ENCODE peak calls at places on chromosome 2, in five cellular contexts. Q, U, H, N and L are unnamed samples.
A peak's percentile ranks its signal among the peaks of the same experiment; 100 is the strongest.

GRCh38 chr2:42598656-42599267 is 30.3 kb downstream of the MTA3 start:
- DNase-seq in Q (no peak), U (no peak), H (no peak), N (no peak), L (peak; percentile 45)

GRCh38 chr2:46117379-46117778 is 179.8 kb upstream of the EPAS1 start:
- DNase-seq in Q (peak; percentile 61), U (peak; percentile 67), H (no peak), N (no peak), L (no peak)

GRCh38 chr2:122244830-122245229 is 489.4 kb downstream of the TSN start:
- DNase-seq in Q (no peak), U (no peak), H (no peak), N (no peak), L (no peak)

GRCh38 chr2:207188601-207189000 is 22.9 kb upstream of the KLF7 start:
- DNase-seq in Q (peak; percentile 40), U (peak; percentile 73), H (no peak), N (no peak), L (no peak)

GRCh38 chr2:236107971-236108625 is 60.1 kb downstream of the GBX2 start:
- DNase-seq in Q (no peak), U (no peak), H (no peak), N (no peak), L (no peak)

GRCh38 chr2:216626168-216626874 is 6.9 kb upstream of the IGFBP2 start:
- DNase-seq in Q (no peak), U (no peak), H (no peak), N (no peak), L (no peak)

GRCh38 chr2:118202707-118203303 is 114.5 kb downstream of the INSIG2 start:
- DNase-seq in Q (peak; percentile 54), U (peak; percentile 36), H (peak; percentile 57), N (no peak), L (peak; percentile 54)

GRCh38 chr2:236512267-236512666 is 57.4 kb upstream of the ACKR3 start:
- DNase-seq in Q (no peak), U (no peak), H (no peak), N (no peak), L (no peak)

GRCh38 chr2:36414307-36414706 is 58.7 kb downstream of the CRIM1 start:
- DNase-seq in Q (no peak), U (no peak), H (no peak), N (no peak), L (no peak)

GRCh38 chr2:133317161-133317560 is 251.1 kb downstream of the NCKAP5 start:
- DNase-seq in Q (no peak), U (no peak), H (no peak), N (no peak), L (no peak)

GRCh38 chr2:85786865-85787264 is 33.1 kb downstream of the ATOH8 start:
- DNase-seq in Q (no peak), U (no peak), H (no peak), N (no peak), L (no peak)
- TF ChIP-seq RCOR1 in Q (no peak), U (no peak), H (no peak), N (no peak), L (no peak)

DNA sequence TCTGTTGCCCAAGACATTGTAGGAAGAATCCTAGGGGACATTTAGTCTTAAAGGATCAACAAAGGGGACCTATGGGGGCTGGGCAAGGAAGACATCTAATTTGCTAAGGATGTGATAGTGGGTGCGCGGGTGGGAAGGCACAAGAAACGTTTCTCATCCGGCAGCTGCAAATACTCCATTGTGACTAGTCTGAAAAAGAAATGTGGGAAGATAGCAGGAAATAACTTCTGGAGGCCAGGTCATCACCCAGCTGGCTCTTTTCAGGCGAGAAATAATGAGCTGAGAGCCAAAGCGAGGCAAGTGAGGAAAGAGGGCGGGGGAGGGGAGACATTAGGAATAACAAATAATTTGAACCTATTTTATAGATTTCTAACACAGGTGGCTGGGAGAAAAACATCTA is 70.3 kb upstream of the NCK2 start:
- DNase-seq in Q (no peak), U (no peak), H (no peak), N (no peak), L (no peak)
- TF ChIP-seq RCOR1 in Q (no peak), U (no peak), H (no peak), N (no peak), L (no peak)

GRCh38 chr2:145595296-145595695 is 1075.4 kb upstream of the ZEB2 start:
- DNase-seq in Q (no peak), U (no peak), H (no peak), N (no peak), L (no peak)
- TF ChIP-seq RCOR1 in Q (no peak), U (no peak), H (no peak), N (no peak), L (no peak)

GRCh38 chr2:143525006-143525405 is 395.8 kb downstream of the ARHGAP15 start:
- DNase-seq in Q (no peak), U (peak; percentile 34), H (no peak), N (no peak), L (no peak)
- TF ChIP-seq RCOR1 in Q (no peak), U (no peak), H (no peak), N (no peak), L (no peak)

GRCh38 chr2:23469142-23469540 is 84.2 kb downstream of the KLHL29 start:
- DNase-seq in Q (no peak), U (no peak), H (no peak), N (no peak), L (no peak)
- TF ChIP-seq RCOR1 in Q (no peak), U (no peak), H (no peak), N (no peak), L (no peak)

GRCh38 chr2:239263937-239264837 is 136.6 kb downstream of the HDAC4 start:
- DNase-seq in Q (no peak), U (peak; percentile 63), H (no peak), N (no peak), L (no peak)
- TF ChIP-seq RCOR1 in Q (no peak), U (no peak), H (no peak), N (no peak), L (no peak)

DNA sequence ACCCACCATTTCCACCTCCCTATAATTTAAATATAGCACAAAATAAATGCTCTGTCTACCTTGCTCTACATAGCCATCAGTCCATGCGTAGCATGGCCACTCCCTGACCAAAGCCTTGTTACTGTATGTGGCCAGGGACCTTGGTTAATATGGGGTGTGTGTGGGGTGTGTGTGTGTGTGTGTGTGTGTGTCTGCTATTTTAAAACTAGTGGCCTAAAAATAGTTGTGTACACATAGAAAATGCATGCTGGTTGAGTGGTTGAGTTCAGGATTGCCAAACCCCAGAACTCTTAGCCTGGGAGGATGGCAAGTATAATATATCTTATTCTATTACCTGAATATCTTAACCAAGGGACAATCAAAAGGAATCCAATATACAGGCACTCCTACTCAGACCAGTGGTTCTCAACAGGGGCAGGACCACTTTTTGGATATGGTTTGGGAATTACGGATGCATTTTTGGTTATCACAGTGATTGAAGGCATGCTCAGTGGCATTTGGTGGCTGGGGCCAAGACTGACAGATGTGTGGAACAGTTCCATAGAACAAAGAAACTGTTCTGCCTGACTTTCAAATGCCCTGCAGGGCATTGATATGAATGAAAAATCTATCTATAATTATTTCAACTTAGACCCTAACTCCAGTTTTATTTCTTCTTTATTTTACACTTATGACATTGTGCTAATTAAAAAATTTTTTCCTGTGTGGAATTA is 72.3 kb upstream of the PSME4 start:
- DNase-seq in Q (peak; percentile 32), U (no peak), H (no peak), N (no peak), L (no peak)
- TF ChIP-seq RCOR1 in Q (no peak), U (no peak), H (no peak), N (no peak), L (no peak)

GRCh38 chr2:241861264-241861663 is 2.6 kb upstream of the PDCD1 start:
- DNase-seq in Q (no peak), U (no peak), H (no peak), N (no peak), L (no peak)

GRCh38 chr2:241862093-241862492 is 3.4 kb upstream of the PDCD1 start:
- DNase-seq in Q (no peak), U (no peak), H (peak; percentile 47), N (no peak), L (peak; percentile 27)

GRCh38 chr2:241864168-241864896 is 5.2 kb upstream of the RTP5 start:
- DNase-seq in Q (no peak), U (no peak), H (no peak), N (no peak), L (no peak)

GRCh38 chr2:241864897-241865213 is 4.7 kb upstream of the RTP5 start:
- DNase-seq in Q (no peak), U (no peak), H (no peak), N (no peak), L (no peak)

GRCh38 chr2:241863021-241863954 is 4.6 kb upstream of the PDCD1 start:
- DNase-seq in Q (no peak), U (peak; percentile 55), H (no peak), N (no peak), L (peak; percentile 27)
- TF ChIP-seq RCOR1 in Q (no peak), U (no peak), H (no peak), N (peak; percentile 34), L (no peak)

GRCh38 chr2:55581435-55581834 is 36.0 kb downstream of the PPP4R3B start:
- DNase-seq in Q (peak; percentile 51), U (no peak), H (no peak), N (no peak), L (peak; percentile 19)
- TF ChIP-seq RCOR1 in Q (no peak), U (no peak), H (no peak), N (no peak), L (no peak)